ENCODE peak calls at places on chromosomes 7 and 10, in eight cellular contexts. L is OCI-LY7; E is naive thymus-derived CD4-positive, alpha-beta T cell; G is BE2C; Y is ovary; V is tibial artery; J is upper lobe of left lung; W is cardiac muscle cell. N is an unnamed sample. For H3K9me3, the result is how much of the 10 kb centered on the place peaks cover.

GRCh38 chr10:33952692-33953360 is 618.4 kb upstream of the NRP1 start:
- DNase-seq in E (no peak), J (no peak), V (no peak), G (no peak), Y (no peak), L (no peak), W (no peak), N (no peak)

GRCh38 chr7:151883872-151884271 is 7.0 kb upstream of the PRKAG2 start:
- DNase-seq in L (no peak), E (no peak), J (no peak), W (no peak), G (no peak), Y (peak), V (peak), N (no peak)

GRCh38 chr7:112970771-112971170 is 115.9 kb downstream of the GPR85 start:
- DNase-seq in Y (no peak), E (no peak), L (no peak), G (no peak), V (no peak), W (no peak), J (no peak), N (no peak)

GRCh38 chr7:129939881-129940280 is 12.9 kb downstream of the UBE2H start:
- DNase-seq in Y (no peak), V (no peak), L (no peak), W (no peak), J (no peak), E (no peak), G (no peak), N (no peak)

GRCh38 chr10:52030975-52031374 is 283.1 kb upstream of the DKK1 start:
- DNase-seq in V (no peak), Y (no peak), W (no peak), L (no peak), J (no peak), G (no peak), E (no peak), N (no peak)

GRCh38 chr7:80231719-80232118 is 97.1 kb downstream of the GNAI1 start:
- DNase-seq in E (no peak), V (no peak), G (no peak), J (no peak), Y (no peak), L (no peak), W (no peak), N (no peak)

GRCh38 chr7:144720139-144720538 is 115.7 kb downstream of the TPK1 start:
- DNase-seq in E (no peak), G (no peak), Y (no peak), J (no peak), V (no peak), W (no peak), L (no peak), N (no peak)

GRCh38 chr7:128201067-128201689 is 39.9 kb upstream of the LEP start:
- DNase-seq in E (no peak), Y (no peak), J (no peak), V (no peak), G (peak), L (no peak), W (peak), N (no peak)

GRCh38 chr10:97307866-97308780 is 10.9 kb upstream of the FRAT1 start:
- DNase-seq in V (no peak), W (no peak), G (no peak), L (no peak), J (no peak), Y (no peak), E (no peak), N (no peak)

GRCh38 chr7:158432369-158433270 is 155.0 kb downstream of the PTPRN2 start:
- DNase-seq in V (peak), W (no peak), J (peak), L (no peak), Y (no peak), G (no peak), E (no peak), N (no peak)

GRCh38 chr7:68980011-68980410 is 618.3 kb upstream of the AUTS2 start:
- DNase-seq in G (no peak), J (no peak), V (no peak), L (no peak), E (no peak), Y (no peak), W (no peak), N (no peak)

GRCh38 chr7:68978710-68979109 is 619.6 kb upstream of the AUTS2 start:
- DNase-seq in Y (no peak), V (no peak), J (no peak), W (no peak), E (no peak), L (no peak), G (no peak), N (no peak)

GRCh38 chr7:68984331-68984730 is 613.9 kb upstream of the AUTS2 start:
- DNase-seq in J (no peak), G (no peak), L (no peak), W (no peak), Y (no peak), V (no peak), E (no peak), N (no peak)
- H3K9me3 ChIP-seq in J (under half), G (under half), L (under half), W (under half), Y (under half), V (under half), E (under half), N (under half)

GRCh38 chr7:132256721-132257212 is 319.5 kb downstream of the PLXNA4 start:
- DNase-seq in V (no peak), J (no peak), G (no peak), Y (no peak), L (no peak), E (no peak), W (no peak), N (no peak)

GRCh38 chr7:132258231-132258630 is 318.0 kb downstream of the PLXNA4 start:
- DNase-seq in V (no peak), L (no peak), E (no peak), W (no peak), Y (no peak), J (no peak), G (no peak), N (no peak)

GRCh38 chr7:132255898-132256297 is 320.4 kb downstream of the PLXNA4 start:
- DNase-seq in W (peak), J (peak), G (peak), E (no peak), Y (no peak), V (no peak), L (no peak), N (no peak)

GRCh38 chr7:132255084-132255483 is 321.2 kb downstream of the PLXNA4 start:
- DNase-seq in L (no peak), W (peak), G (no peak), J (peak), V (no peak), E (no peak), Y (no peak), N (no peak)

DNA sequence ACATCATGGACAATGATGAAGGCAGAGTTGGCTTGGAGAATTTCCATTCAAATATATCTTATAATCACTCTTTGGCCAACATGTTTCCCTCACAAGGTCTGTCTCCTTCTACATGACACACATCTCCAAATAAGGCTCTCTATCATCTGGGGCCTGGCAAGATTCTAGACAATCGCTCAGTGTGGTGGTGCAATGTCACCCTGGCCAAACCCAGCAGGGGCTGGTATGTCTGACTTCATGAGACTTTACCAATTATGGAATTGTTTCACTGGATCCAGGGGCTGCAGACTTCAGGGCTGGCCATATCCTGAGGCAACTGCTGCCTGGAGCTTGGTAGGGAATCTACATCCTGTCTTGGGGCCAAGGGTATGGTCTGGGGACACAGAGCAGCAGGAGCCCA is 319.0 kb downstream of the PLXNA4 start:
- DNase-seq in V (no peak), E (no peak), W (no peak), J (no peak), L (no peak), G (no peak), Y (no peak), N (no peak)
- H3K9me3 ChIP-seq in V (under half), E (under half), W (under half), J (under half), L (under half), G (under half), Y (under half), N (under half)

GRCh38 chr10:82319558-82319957 is 444.6 kb downstream of the NRG3 start:
- DNase-seq in E (no peak), L (peak), V (no peak), Y (no peak), J (no peak), W (no peak), G (peak), N (no peak)

GRCh38 chr10:82319046-82319445 is 444.1 kb downstream of the NRG3 start:
- DNase-seq in E (no peak), G (no peak), W (no peak), V (no peak), J (no peak), Y (no peak), L (no peak), N (no peak)

GRCh38 chr10:82318533-82318932 is 443.5 kb downstream of the NRG3 start:
- DNase-seq in V (no peak), E (no peak), J (no peak), L (no peak), G (no peak), W (no peak), Y (no peak), N (no peak)

GRCh38 chr10:82321734-82322133 is 446.7 kb downstream of the NRG3 start:
- DNase-seq in Y (no peak), V (no peak), E (no peak), L (no peak), G (no peak), W (no peak), J (no peak), N (no peak)
- H3K9me3 ChIP-seq in Y (under half), V (under half), E (under half), L (under half), G (under half), W (under half), J (under half), N (under half)

DNA sequence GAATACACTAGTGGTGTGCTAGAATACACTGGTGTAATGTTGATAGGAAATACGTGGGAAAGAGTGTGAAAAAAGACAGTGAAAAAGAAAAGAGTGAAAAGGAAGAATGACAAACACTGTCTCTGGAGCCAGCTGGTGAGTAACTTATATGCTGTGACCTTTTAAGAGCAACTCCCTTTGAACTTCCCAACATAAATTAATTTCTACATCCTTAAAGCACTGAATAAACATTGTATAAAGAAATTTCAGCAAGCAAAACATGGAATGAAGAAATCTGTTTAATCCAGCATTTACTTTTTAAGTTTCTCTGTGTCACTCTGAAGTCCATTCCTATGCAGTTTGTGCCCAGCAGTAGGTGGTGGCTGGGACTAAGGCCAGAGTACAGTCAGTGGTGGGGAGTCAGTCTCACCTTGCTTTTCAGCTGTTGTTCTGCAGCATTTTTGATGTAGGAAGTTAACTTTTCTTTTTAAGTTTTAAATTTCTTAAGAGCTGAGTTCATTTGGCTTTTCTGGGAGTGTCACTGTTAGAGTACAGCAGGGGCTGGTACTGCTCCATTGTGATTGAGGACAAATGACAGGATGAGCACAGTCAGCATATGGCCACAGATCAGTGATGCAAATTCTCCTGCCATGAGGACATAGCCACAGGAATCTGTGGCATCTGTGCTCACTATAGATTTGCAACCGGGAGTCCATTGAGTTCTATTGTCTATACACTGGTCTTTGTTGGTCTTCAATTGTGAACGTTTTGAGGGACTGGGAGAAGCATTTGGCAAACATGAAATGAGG is 321.8 kb downstream of the ZNF248 start:
- DNase-seq in V (no peak), J (no peak), E (no peak), Y (no peak), W (no peak), G (no peak), L (no peak), N (no peak)
- H3K9me3 ChIP-seq in V (under half), J (under half), E (under half), Y (under half), W (under half), G (under half), L (under half), N (under half)

DNA sequence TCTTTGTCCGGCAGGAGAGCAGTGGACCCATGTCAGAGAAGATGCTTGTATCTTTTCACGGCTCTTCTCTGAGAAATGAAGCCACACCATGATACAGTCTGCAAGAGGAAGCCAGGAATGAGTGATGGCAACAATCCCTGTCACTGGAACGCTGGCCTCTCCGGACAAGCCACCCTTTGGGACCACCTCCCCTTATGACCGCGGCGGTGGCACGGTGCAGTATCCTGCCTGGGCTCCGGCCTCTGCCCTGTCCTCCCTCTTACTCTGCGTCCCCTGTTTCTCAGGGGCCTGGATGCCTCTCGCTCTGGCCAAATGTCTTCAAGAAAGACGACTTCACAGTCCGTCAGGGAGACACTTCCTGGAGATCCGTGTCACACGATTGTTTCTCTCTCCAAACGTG is 370.5 kb downstream of the ZNF716 start:
- DNase-seq in G (no peak), E (no peak), L (no peak), W (no peak), J (no peak), Y (no peak), V (no peak), N (no peak)
- H3K9me3 ChIP-seq in G (under half), E (under half), L (under half), W (under half), J (under half), Y (under half), V (under half), N (under half)

GRCh38 chr7:64706625-64707292 is 40.8 kb downstream of the ZNF107 start:
- DNase-seq in L (no peak), G (no peak), E (no peak), V (no peak), Y (no peak), W (no peak), J (no peak), N (no peak)
- H3K9me3 ChIP-seq in L (half or more), G (under half), E (half or more), V (under half), Y (under half), W (under half), J (half or more), N (under half)

GRCh38 chr10:76052798-76053473 is 621.5 kb downstream of the LRMDA start:
- DNase-seq in W (no peak), V (no peak), J (no peak), L (no peak), Y (no peak), E (no peak), G (no peak), N (no peak)
- H3K9me3 ChIP-seq in W (under half), V (under half), J (under half), L (under half), Y (under half), E (under half), G (under half), N (under half)